ENCODE peak calls at places on chromosomes 16 and 17, in six cellular contexts. Z is hippocampal formation; X is dorsolateral prefrontal cortex; G is GDM1; M is activated T-helper 1 cell treated with anti-CD3 and anti-CD28 coated beads, Interleukin-12 subunit alpha, Interleukin-12 subunit beta, Interleukin-2, Interleukin-4 antibody, amounts not matched to agents 30 ng/mL and 10 ng/mL and 1 ng/mL, durations not matched to agents 14 hours and 24 hours and 36 hours; C is CD8-positive, alpha-beta memory T cell. L is an unnamed sample.

GRCh38 chr16:85615014-85615851 is 2.1 kb downstream of the GSE1 start:
- DNase-seq in M (no peak), G (no peak), X (no peak), C (peak), Z (no peak), L (no peak)

GRCh38 chr17:78092794-78093324 is 35.7 kb downstream of the TMC6 start:
- DNase-seq in X (no peak), M (no peak), C (no peak), G (no peak), Z (no peak), L (no peak)

GRCh38 chr17:16269658-16270057 is 52.6 kb downstream of the PIGL start:
- DNase-seq in Z (no peak), C (no peak), X (no peak), G (no peak), M (no peak), L (no peak)

GRCh38 chr17:80650339-80650672 is 105.7 kb downstream of the RPTOR start:
- DNase-seq in M (no peak), X (no peak), Z (no peak), G (no peak), C (no peak), L (no peak)

GRCh38 chr17:43826206-43826605 is 6.7 kb downstream of the MPP3 start:
- DNase-seq in C (no peak), G (no peak), Z (no peak), M (no peak), X (no peak), L (no peak)

GRCh38 chr16:56927471-56927870 is 4.5 kb upstream of the HERPUD1 start:
- DNase-seq in M (no peak), Z (no peak), C (no peak), X (no peak), G (no peak), L (no peak)

GRCh38 chr16:72311426-72311825 is 139.5 kb upstream of the PMFBP1 start:
- DNase-seq in C (no peak), X (no peak), G (no peak), M (no peak), Z (no peak), L (no peak)

GRCh38 chr17:74825952-74826713 is 33.6 kb downstream of the GRIN2C start:
- DNase-seq in M (no peak), X (no peak), G (no peak), C (no peak), Z (no peak), L (no peak)

GRCh38 chr17:58120195-58120822 is 27.9 kb upstream of the OR4D1 start:
- DNase-seq in Z (no peak), X (no peak), G (peak), C (peak), M (peak), L (peak)

GRCh38 chr16:56667581-56668571 is at the start of gene MT1G:
- DNase-seq in M (peak), G (no peak), Z (no peak), C (no peak), X (no peak), L (peak)

GRCh38 chr16:81166417-81167300 is 70.5 kb upstream of the GCSH start:
- DNase-seq in M (no peak), C (no peak), G (no peak), X (no peak), Z (no peak), L (no peak)

GRCh38 chr17:57633236-57633635 is 111.9 kb downstream of the CCDC182 start:
- DNase-seq in Z (no peak), M (no peak), X (no peak), G (no peak), C (no peak), L (no peak)

GRCh38 chr17:42698736-42699414 is 16.5 kb downstream of the CNTNAP1 start:
- DNase-seq in X (no peak), G (no peak), C (no peak), Z (no peak), M (no peak), L (no peak)

GRCh38 chr17:17401271-17401781 is 75.5 kb upstream of the MED9 start:
- DNase-seq in Z (no peak), C (no peak), G (peak), M (no peak), X (no peak), L (peak)

GRCh38 chr16:88403794-88404581 is 21.2 kb downstream of the ZNF469 start:
- DNase-seq in X (no peak), Z (no peak), C (no peak), M (no peak), G (no peak), L (no peak)

GRCh38 chr17:57195790-57196460 is 60.4 kb upstream of the MSI2 start:
- DNase-seq in C (no peak), Z (no peak), G (no peak), X (no peak), M (no peak), L (no peak)

GRCh38 chr17:55005520-55005919 is 37.0 kb downstream of the STXBP4 start:
- DNase-seq in Z (no peak), M (no peak), X (no peak), C (no peak), G (no peak), L (no peak)

GRCh38 chr16:50591800-50592771 is 43.9 kb downstream of the NKD1 start:
- DNase-seq in C (no peak), G (no peak), M (no peak), Z (peak), X (peak), L (peak)

GRCh38 chr17:10729334-10730193 is at the start of gene TMEM220:
- DNase-seq in Z (peak), C (peak), M (peak), X (peak), G (no peak), L (peak)

GRCh38 chr16:667113-667779 is 686 bp upstream of the RHOT2 start:
- DNase-seq in M (no peak), C (no peak), X (no peak), G (no peak), Z (no peak), L (no peak)

GRCh38 chr17:48494335-48494734 is 36.5 kb downstream of the HOXB1 start:
- DNase-seq in X (no peak), M (no peak), C (no peak), G (no peak), Z (no peak), L (no peak)

GRCh38 chr16:67562526-67562917 is at the start of gene CTCF:
- DNase-seq in C (peak), X (peak), M (no peak), Z (peak), G (peak), L (peak)

GRCh38 chr17:66717680-66718079 is 117.2 kb upstream of the CACNG5 start:
- DNase-seq in X (no peak), G (no peak), Z (no peak), C (no peak), M (no peak), L (no peak)

GRCh38 chr17:7850118-7850504 is 4.8 kb upstream of the TMEM88 start:
- DNase-seq in G (no peak), C (no peak), X (no peak), Z (no peak), M (no peak), L (no peak)

GRCh38 chr16:78102865-78103264 is 3.4 kb downstream of the WWOX start:
- DNase-seq in C (no peak), Z (no peak), M (no peak), X (peak), G (no peak), L (peak)

GRCh38 chr17:66826856-66827255 is 8.1 kb upstream of the CACNG5 start:
- DNase-seq in Z (no peak), G (no peak), M (no peak), C (no peak), X (no peak), L (no peak)

GRCh38 chr17:40486513-40487370 is 14.7 kb downstream of the TNS4 start:
- DNase-seq in G (no peak), Z (no peak), M (no peak), C (no peak), X (no peak), L (no peak)

GRCh38 chr17:18187816-18188761 is 4.5 kb downstream of the ALKBH5 start:
- DNase-seq in C (no peak), G (no peak), Z (no peak), M (no peak), X (no peak), L (no peak)

GRCh38 chr17:14775761-14776492 is 475.0 kb downstream of the HS3ST3B1 start:
- DNase-seq in X (no peak), Z (no peak), G (no peak), M (no peak), C (no peak), L (no peak)

GRCh38 chr17:29840884-29841283 is 89.1 kb downstream of the SSH2 start:
- DNase-seq in X (no peak), Z (no peak), C (no peak), G (no peak), M (no peak), L (no peak)

GRCh38 chr17:11135819-11136218 is 105.2 kb upstream of the SHISA6 start:
- DNase-seq in C (no peak), M (no peak), X (no peak), G (no peak), Z (no peak), L (no peak)

GRCh38 chr17:64343833-64344637 is 46.6 kb downstream of the PECAM1 start:
- DNase-seq in M (peak), C (no peak), Z (peak), X (no peak), G (no peak), L (peak)

GRCh38 chr16:54792811-54793210 is 137.9 kb upstream of the IRX5 start:
- DNase-seq in Z (no peak), G (no peak), X (no peak), C (no peak), M (no peak), L (no peak)

GRCh38 chr17:42056634-42057033 is 6.2 kb upstream of the C17orf113 start:
- DNase-seq in M (no peak), G (no peak), X (no peak), Z (no peak), C (no peak), L (no peak)

GRCh38 chr16:73225983-73226382 is 178.1 kb upstream of the ZFHX3 start:
- DNase-seq in X (no peak), G (no peak), Z (no peak), M (no peak), C (no peak), L (no peak)

GRCh38 chr17:41538565-41538991 is 10.5 kb upstream of the KRT19 start:
- DNase-seq in C (no peak), Z (no peak), M (no peak), X (no peak), G (no peak), L (no peak)

GRCh38 chr16:71572497-71573116 is 4.3 kb downstream of the TAT start:
- DNase-seq in M (no peak), G (no peak), Z (no peak), X (no peak), C (no peak), L (no peak)

GRCh38 chr17:74493381-74493833 is 27.0 kb downstream of the CD300A start:
- DNase-seq in Z (peak), X (peak), C (peak), G (peak), M (peak), L (peak)

L was measured in Ammon's horn.